ENCODE peak calls at places on chromosomes 12 and 14, in four cellular contexts. M, Y, U and O are unnamed samples.
A peak's percentile ranks its signal among the peaks of the same experiment; 100 is the strongest.

GRCh38 chr12:50184261-50184660 is 17.1 kb upstream of the CERS5 start:
- DNase-seq in M (no peak), Y (no peak), U (no peak), O (no peak)

GRCh38 chr12:121144416-121144914 is 11.8 kb downstream of the P2RX7 start:
- DNase-seq in M (no peak), Y (no peak), U (no peak), O (no peak)

GRCh38 chr14:69692542-69693053 is 74.3 kb upstream of the SRSF5 start:
- DNase-seq in M (no peak), Y (no peak), U (no peak), O (no peak)

GRCh38 chr12:65535951-65536350 is 257.5 kb downstream of the MSRB3 start:
- DNase-seq in M (no peak), Y (no peak), U (no peak), O (no peak)

GRCh38 chr12:31118347-31118830 is 44.7 kb downstream of the DDX11 start:
- DNase-seq in M (peak; percentile 18), Y (no peak), U (peak; percentile 22), O (no peak)

GRCh38 chr14:54447231-54447692 is 6.1 kb upstream of the CNIH1 start:
- DNase-seq in M (no peak), Y (no peak), U (no peak), O (no peak)

GRCh38 chr12:25386823-25387134 is 136.1 kb upstream of the KRAS start:
- DNase-seq in M (no peak), Y (no peak), U (no peak), O (peak; percentile 30)

GRCh38 chr12:77102691-77103090 is 37.3 kb upstream of the E2F7 start:
- DNase-seq in M (no peak), Y (no peak), U (no peak), O (no peak)

GRCh38 chr12:103780093-103780440 is 61.0 kb downstream of the NT5DC3 start:
- DNase-seq in M (no peak), Y (no peak), U (no peak), O (no peak)

GRCh38 chr12:49655595-49656236 is 32.4 kb downstream of the PRPF40B start:
- DNase-seq in M (no peak), Y (no peak), U (no peak), O (no peak)

GRCh38 chr12:120064054-120064940 is 52.3 kb downstream of the RAB35 start:
- DNase-seq in M (no peak), Y (no peak), U (no peak), O (no peak)

GRCh38 chr14:38224328-38224727 is 16.6 kb downstream of the SSTR1 start:
- DNase-seq in M (no peak), Y (no peak), U (no peak), O (no peak)

GRCh38 chr14:72049462-72049861 is 117.2 kb downstream of the RGS6 start:
- DNase-seq in M (no peak), Y (no peak), U (peak; percentile 10), O (no peak)

GRCh38 chr14:99817331-99817730 is 24.1 kb downstream of the EML1 start:
- DNase-seq in M (no peak), Y (no peak), U (no peak), O (no peak)

GRCh38 chr12:48952691-48953090 is 4.6 kb downstream of the ARF3 start:
- DNase-seq in M (no peak), Y (no peak), U (no peak), O (no peak)

GRCh38 chr12:67689339-67689738 is 40.8 kb downstream of the DYRK2 start:
- DNase-seq in M (no peak), Y (no peak), U (no peak), O (no peak)

GRCh38 chr12:39804479-39805241 is 185.1 kb upstream of the ABCD2 start:
- DNase-seq in M (no peak), Y (no peak), U (no peak), O (no peak)

GRCh38 chr14:74326369-74327152 is 21.7 kb upstream of the VRTN start:
- DNase-seq in M (no peak), Y (no peak), U (no peak), O (no peak)

GRCh38 chr14:75595211-75595610 is 16.8 kb downstream of the FLVCR2 start:
- DNase-seq in M (no peak), Y (no peak), U (no peak), O (no peak)

GRCh38 chr12:15886372-15887042 is 4.3 kb downstream of the STRAP start:
- DNase-seq in M (no peak), Y (no peak), U (no peak), O (no peak)

GRCh38 chr12:68844788-68845695 is 37.1 kb downstream of the MDM2 start:
- DNase-seq in M (no peak), Y (no peak), U (no peak), O (no peak)

GRCh38 chr14:105411017-105411941 is 8.3 kb upstream of the MTA1 start:
- DNase-seq in M (no peak), Y (no peak), U (no peak), O (no peak)

GRCh38 chr14:67644428-67644827 is 24.7 kb downstream of the ARG2 start:
- DNase-seq in M (no peak), Y (no peak), U (no peak), O (no peak)

GRCh38 chr14:95156153-95156764 is 1.1 kb downstream of the DICER1 start:
- DNase-seq in M (no peak), Y (no peak), U (no peak), O (no peak)

GRCh38 chr14:101101456-101102056 is 198.0 kb upstream of the RTL1 start:
- DNase-seq in M (peak; percentile 5), Y (no peak), U (no peak), O (no peak)

GRCh38 chr12:50948798-50949197 is 3.5 kb upstream of the HIGD1C start:
- DNase-seq in M (no peak), Y (no peak), U (no peak), O (no peak)